ENCODE peak calls at places on chromosomes 2 and 18, in six cellular contexts. F is stimulated activated CD4-positive, alpha-beta T cell treated with anti-CD3 and anti-CD28 coated beads, Interleukin-1b, Interleukin-23, amount 100 ng/mL, for 24 hours; B is H54; M is activated T-cell treated with anti-CD3 and anti-CD28 coated beads, Interleukin-2, amount 50 U/mL, for 24 hours; P is HuH-7.5; Q is HTR-8/SVneo. J is an unnamed sample.

GRCh38 chr18:60191926-60192325 is 180.6 kb downstream of the MC4R start:
- DNase-seq in P (no peak), Q (no peak), B (no peak), M (no peak), F (no peak), J (no peak)

GRCh38 chr2:61340242-61340641 is 130.6 kb downstream of the USP34 start:
- DNase-seq in P (no peak), F (no peak), Q (no peak), B (no peak), M (no peak), J (no peak)

GRCh38 chr2:69482471-69482870 is 45.2 kb upstream of the NFU1 start:
- DNase-seq in M (no peak), B (no peak), F (no peak), P (no peak), Q (no peak), J (no peak)

GRCh38 chr2:58620127-58620526 is 379.0 kb upstream of the FANCL start:
- DNase-seq in P (no peak), F (no peak), M (no peak), B (no peak), Q (peak; percentile 31), J (no peak)

GRCh38 chr2:110146183-110146944 is 30.7 kb upstream of the MALL start:
- DNase-seq in F (no peak), M (no peak), Q (no peak), B (no peak), P (no peak), J (no peak)

GRCh38 chr2:111053825-111054490 is 66.8 kb upstream of the BCL2L11 start:
- DNase-seq in M (peak; percentile 31), Q (no peak), P (no peak), B (no peak), F (no peak), J (no peak)

GRCh38 chr2:46776687-46777327 is 138.8 kb downstream of the MCFD2 start:
- DNase-seq in Q (peak; percentile 70), B (peak; percentile 37), P (peak; percentile 44), F (peak; percentile 10), M (peak; percentile 43), J (peak; percentile 78)

GRCh38 chr18:36279001-36279400 is 18.5 kb upstream of the FHOD3 start:
- DNase-seq in P (no peak), Q (no peak), B (no peak), M (no peak), F (no peak), J (no peak)

GRCh38 chr2:6310910-6311215 is 554.8 kb downstream of the CMPK2 start:
- DNase-seq in M (no peak), F (no peak), B (no peak), Q (no peak), P (no peak), J (no peak)

GRCh38 chr2:157672129-157672528 is 43.5 kb upstream of the ACVR1C start:
- DNase-seq in M (no peak), F (no peak), B (no peak), P (no peak), Q (no peak), J (no peak)

GRCh38 chr2:101958071-101958470 is 33.7 kb upstream of the IL1R2 start:
- DNase-seq in P (no peak), M (no peak), B (no peak), F (no peak), Q (no peak), J (no peak)

GRCh38 chr2:114727012-114727411 is 284.6 kb downstream of the DPP10 start:
- DNase-seq in B (no peak), Q (no peak), F (no peak), M (no peak), P (no peak), J (no peak)

GRCh38 chr2:191691898-191692297 is 14.0 kb downstream of the NABP1 start:
- DNase-seq in Q (no peak), F (no peak), B (no peak), M (no peak), P (no peak), J (no peak)

GRCh38 chr18:36352384-36352783 is 54.9 kb downstream of the FHOD3 start:
- DNase-seq in Q (no peak), B (peak; percentile 41), P (no peak), F (no peak), M (no peak), J (no peak)

GRCh38 chr2:73985318-73986084 is 791 bp downstream of the TET3 start:
- DNase-seq in P (no peak), F (no peak), Q (no peak), M (peak; percentile 84), B (no peak), J (peak; percentile 88)

GRCh38 chr2:148490840-148491439 is 153.6 kb upstream of the EPC2 start:
- DNase-seq in B (no peak), Q (no peak), M (no peak), F (no peak), P (no peak), J (no peak)

J was measured in activated effector memory CD4-positive, alpha-beta T cell treated with anti-CD3 and anti-CD28 coated beads, Interleukin-2, amount 50 U/mL, for 16 hours.